ENCODE peak calls at places on chromosomes 11 and 22, in six cellular contexts. Q is GM23338, J is MM.1S, X is PC-3, B is SK-N-SH, A is neural progenitor cell. D is an unnamed sample. For H3F3A, the result is how much of the 10 kb centered on the place peaks cover.

GRCh38 chr11:30992513-30992849 is 377.1 kb downstream of the DCDC1 start:
- DNase-seq in Q (peak), J (peak), X (no peak), B (no peak), A (no peak), D (no peak)

GRCh38 chr11:46361283-46362145 is 14.3 kb downstream of the DGKZ start:
- DNase-seq in Q (no peak), J (peak), X (no peak), B (peak), A (no peak), D (peak)

GRCh38 chr11:13327421-13327820 is 49.8 kb downstream of the BMAL1 start:
- DNase-seq in Q (no peak), J (no peak), X (no peak), B (no peak), A (no peak), D (no peak)

GRCh38 chr11:33718441-33718840 is 17.8 kb downstream of the CD59 start:
- DNase-seq in Q (no peak), J (no peak), X (no peak), B (no peak), A (no peak), D (no peak)

GRCh38 chr11:50074161-50074560 is 41.5 kb downstream of the OR4C45 start:
- DNase-seq in Q (no peak), J (no peak), X (no peak), B (no peak), A (no peak), D (no peak)

GRCh38 chr11:71209656-71210055 is 42.7 kb downstream of the SHANK2 start:
- DNase-seq in Q (no peak), J (no peak), X (no peak), B (no peak), A (no peak), D (no peak)

GRCh38 chr22:24162377-24162927 is 18.8 kb upstream of the SUSD2 start:
- DNase-seq in Q (no peak), J (no peak), X (no peak), B (no peak), A (no peak), D (no peak)

GRCh38 chr11:56160217-56160616 is at the start of gene OR8K5:
- DNase-seq in Q (no peak), J (no peak), X (no peak), B (no peak), A (no peak), D (no peak)

GRCh38 chr11:33634291-33634834 is 66.3 kb downstream of the C11orf91 start:
- DNase-seq in Q (no peak), J (no peak), X (peak), B (no peak), A (no peak), D (peak)

GRCh38 chr11:83951521-83951920 is 665.4 kb upstream of the CCDC90B start:
- DNase-seq in Q (no peak), J (no peak), X (no peak), B (no peak), A (no peak), D (no peak)

GRCh38 chr11:3939211-3939610 is 83.7 kb downstream of the STIM1 start:
- DNase-seq in Q (no peak), J (peak), X (no peak), B (no peak), A (no peak), D (peak)

GRCh38 chr11:74397531-74398243 is 546 bp downstream of the PGM2L1 start:
- DNase-seq in Q (peak), J (peak), X (peak), B (peak), A (peak), D (peak)

GRCh38 chr11:15111215-15111614 is 3.5 kb upstream of the INSC start:
- DNase-seq in Q (no peak), J (no peak), X (no peak), B (no peak), A (no peak), D (no peak)

GRCh38 chr22:37162221-37163095 is 12.7 kb upstream of the IL2RB start:
- DNase-seq in Q (no peak), J (peak), X (no peak), B (no peak), A (no peak), D (no peak)

GRCh38 chr22:20571531-20572007 is 64.2 kb downstream of the MED15 start:
- DNase-seq in Q (peak), J (peak), X (peak), B (peak), A (peak), D (peak)

GRCh38 chr11:62025429-62026105 is 58.1 kb upstream of the FTH1 start:
- DNase-seq in Q (no peak), J (peak), X (peak), B (no peak), A (no peak), D (peak)

GRCh38 chr11:57377098-57377497 is 3.9 kb downstream of the PRG3 start:
- DNase-seq in Q (no peak), J (no peak), X (no peak), B (peak), A (no peak), D (peak)

GRCh38 chr22:45553333-45554039 is 50.8 kb downstream of the FBLN1 start:
- DNase-seq in Q (peak), J (peak), X (peak), B (peak), A (peak), D (peak)

GRCh38 chr11:62104816-62105610 is 18.8 kb upstream of the INCENP start:
- DNase-seq in Q (no peak), J (no peak), X (no peak), B (no peak), A (no peak), D (peak)

GRCh38 chr22:26718905-26719304 is 61.5 kb downstream of the MIAT start:
- DNase-seq in Q (no peak), J (no peak), X (peak), B (no peak), A (no peak), D (peak)

GRCh38 chr11:104164028-104164520 is at the start of gene PDGFD:
- DNase-seq in Q (peak), J (peak), X (peak), B (peak), A (peak), D (peak)

GRCh38 chr11:18235394-18235926 is 1.1 kb downstream of the SAA4 start:
- DNase-seq in Q (no peak), J (no peak), X (no peak), B (no peak), A (peak), D (no peak)

GRCh38 chr11:74684661-74685060 is 46.6 kb downstream of the CHRDL2 start:
- DNase-seq in Q (no peak), J (no peak), X (no peak), B (no peak), A (no peak), D (no peak)

GRCh38 chr11:59182457-59183151 is 10.7 kb downstream of the DTX4 start:
- DNase-seq in Q (peak), J (no peak), X (peak), B (no peak), A (peak), D (no peak)

GRCh38 chr22:35752833-35753189 is 35.1 kb downstream of the APOL5 start:
- DNase-seq in Q (no peak), J (no peak), X (no peak), B (no peak), A (no peak), D (peak)
- H3F3A ChIP-seq in Q (under half), J (under half), X (under half), B (under half), A (under half), D (under half)

GRCh38 chr11:122796128-122796717 is 42.1 kb upstream of the CRTAM start:
- DNase-seq in Q (peak), J (peak), X (peak), B (peak), A (peak), D (peak)
- H3F3A ChIP-seq in Q (under half), J (under half), X (under half), B (under half), A (under half), D (under half)

DNA sequence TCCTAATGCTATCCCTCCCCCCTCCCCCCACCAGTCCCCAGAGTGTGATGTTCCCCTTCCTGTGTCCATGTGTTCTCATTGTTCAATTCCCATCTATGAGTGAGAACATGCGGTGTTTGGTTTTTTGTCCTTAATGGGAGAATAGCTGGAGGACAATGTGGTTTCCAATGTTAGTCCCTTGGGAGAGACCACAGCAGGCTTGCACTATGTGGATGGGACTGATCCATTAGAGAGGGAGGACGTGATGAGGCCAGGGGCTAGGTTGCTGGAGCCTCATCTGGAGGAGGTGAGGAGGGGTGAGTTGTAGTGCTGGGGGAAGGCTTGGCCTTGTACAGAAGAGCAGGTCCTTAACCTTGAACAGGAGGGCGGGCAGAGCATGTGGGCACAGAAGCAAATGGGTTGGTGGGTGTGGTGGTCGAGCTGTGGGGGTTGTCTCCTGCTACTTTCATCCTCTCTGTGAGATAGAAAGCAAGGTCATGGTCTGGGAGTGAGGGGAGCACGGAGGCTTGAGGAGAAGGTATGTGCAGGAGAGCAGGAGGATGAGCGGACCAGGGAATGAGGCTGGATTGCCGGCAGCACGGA is 11.4 kb upstream of the SREBF2 start:
- DNase-seq in Q (no peak), J (no peak), X (no peak), B (no peak), A (no peak), D (no peak)
- H3F3A ChIP-seq in Q (under half), J (under half), X (under half), B (under half), A (under half), D (under half)

DNA sequence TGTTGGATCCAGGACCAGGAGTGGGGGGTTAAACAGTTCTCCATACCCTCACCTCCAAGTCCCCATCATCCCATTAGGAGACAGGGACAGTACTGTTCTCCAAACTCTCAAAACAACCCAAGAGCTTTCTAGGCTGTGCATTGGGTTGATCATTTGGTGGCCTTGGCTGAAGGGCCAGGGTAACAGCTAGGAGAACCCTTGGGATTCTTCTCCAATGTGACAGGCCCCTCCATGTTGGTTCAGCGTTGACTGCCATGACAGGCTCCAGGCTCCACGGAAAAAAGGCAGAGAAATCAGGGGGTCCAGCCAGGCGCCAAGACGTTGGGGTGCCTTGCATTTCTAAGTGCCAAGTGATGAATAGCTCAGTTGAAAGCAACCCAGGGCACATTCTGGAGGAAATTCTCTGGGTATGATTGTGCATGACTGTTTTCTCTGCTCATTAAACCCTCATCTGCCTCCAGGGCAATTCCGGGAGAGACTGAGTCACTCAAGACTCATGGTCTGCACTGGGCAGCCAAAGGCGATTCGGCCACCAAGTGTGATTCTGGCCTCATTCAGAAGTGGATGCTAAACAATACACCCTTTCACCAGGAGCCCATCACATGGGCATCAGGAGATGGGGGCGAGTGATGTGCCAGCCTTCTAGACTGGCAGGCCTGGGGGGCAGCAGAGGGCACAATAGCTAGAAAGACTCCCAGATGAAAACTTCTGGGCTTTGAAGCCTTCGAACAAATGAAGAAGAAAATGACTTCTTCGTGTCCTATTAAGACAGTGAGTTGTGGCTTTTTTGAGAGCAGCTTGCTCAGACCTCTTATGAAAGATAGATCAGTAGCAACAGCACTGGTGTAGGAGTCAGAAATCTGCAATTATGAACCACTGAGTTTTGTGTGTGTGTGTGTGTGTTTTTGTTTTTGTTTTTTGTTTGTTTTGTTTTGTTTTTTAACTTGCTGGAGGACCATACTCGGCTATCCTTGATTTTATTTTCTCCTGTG is 27.7 kb downstream of the CD44 start:
- DNase-seq in Q (no peak), J (peak), X (peak), B (no peak), A (no peak), D (peak)
- H3F3A ChIP-seq in Q (under half), J (half or more), X (under half), B (half or more), A (under half), D (half or more)

GRCh38 chr11:12083380-12083779 is 27.0 kb upstream of the MICAL2 start:
- DNase-seq in Q (peak), J (no peak), X (no peak), B (no peak), A (no peak), D (no peak)
- H3F3A ChIP-seq in Q (under half), J (under half), X (under half), B (half or more), A (under half), D (half or more)

DNA sequence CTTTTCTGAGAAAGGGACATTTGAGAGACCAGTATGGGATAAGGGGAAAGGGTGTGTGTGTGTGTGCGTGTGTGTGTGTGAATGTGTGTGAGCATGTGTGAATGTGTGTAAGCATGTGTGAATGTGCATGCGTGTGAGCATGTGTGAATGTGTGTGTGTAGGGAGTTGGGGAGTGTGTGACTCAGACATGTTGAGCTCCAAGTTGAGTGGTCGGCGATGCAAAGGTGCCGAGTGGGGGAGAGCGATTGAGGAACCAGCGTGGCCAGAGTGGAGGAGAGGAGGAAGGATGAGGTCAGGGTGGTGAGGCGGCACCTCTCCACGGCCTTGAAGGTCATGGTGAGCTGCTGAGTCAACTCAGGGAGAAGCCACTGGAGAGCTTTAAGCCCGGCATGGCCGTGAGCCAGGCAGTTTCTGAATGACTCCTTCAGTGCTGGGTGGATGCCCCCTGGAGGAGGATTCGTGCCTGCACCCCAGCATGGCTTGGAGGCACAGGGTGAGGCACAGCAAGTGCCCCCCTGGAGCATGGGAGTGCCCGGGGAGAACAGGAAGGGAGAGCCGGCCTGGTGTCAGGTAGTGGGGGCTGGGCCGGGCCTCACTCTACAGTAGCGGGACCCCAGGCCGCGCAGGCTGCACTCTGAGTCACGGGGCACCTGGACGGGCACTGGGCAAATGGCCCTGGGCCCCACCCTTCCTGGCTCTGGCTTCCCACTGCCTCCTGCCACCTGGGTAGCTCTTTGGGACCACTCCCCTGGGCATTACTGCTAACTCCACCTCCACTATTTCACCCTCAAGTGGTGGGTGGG is 8.2 kb upstream of the CCDC88B start:
- DNase-seq in Q (peak), J (peak), X (peak), B (peak), A (no peak), D (peak)
- H3F3A ChIP-seq in Q (under half), J (under half), X (under half), B (under half), A (under half), D (under half)

GRCh38 chr11:94792453-94792852 is 24.3 kb downstream of the AMOTL1 start:
- DNase-seq in Q (no peak), J (no peak), X (no peak), B (no peak), A (no peak), D (no peak)

GRCh38 chr11:94793822-94794221 is 25.7 kb downstream of the AMOTL1 start:
- DNase-seq in Q (no peak), J (no peak), X (peak), B (no peak), A (no peak), D (peak)

GRCh38 chr11:94793002-94793401 is 24.8 kb downstream of the AMOTL1 start:
- DNase-seq in Q (no peak), J (no peak), X (no peak), B (no peak), A (no peak), D (peak)

GRCh38 chr11:94790771-94791180 is 22.6 kb downstream of the AMOTL1 start:
- DNase-seq in Q (no peak), J (no peak), X (peak), B (no peak), A (no peak), D (peak)

GRCh38 chr11:94791216-94791889 is 23.2 kb downstream of the AMOTL1 start:
- DNase-seq in Q (no peak), J (no peak), X (no peak), B (no peak), A (no peak), D (peak)
- H3F3A ChIP-seq in Q (under half), J (under half), X (under half), B (under half), A (under half), D (half or more)

GRCh38 chr11:73205666-73206343 is 12.3 kb upstream of the P2RY2 start:
- DNase-seq in Q (no peak), J (no peak), X (no peak), B (no peak), A (no peak), D (no peak)

GRCh38 chr11:73201888-73202810 is 15.9 kb upstream of the P2RY2 start:
- DNase-seq in Q (no peak), J (no peak), X (no peak), B (no peak), A (no peak), D (no peak)

GRCh38 chr11:73203322-73203721 is 14.8 kb upstream of the P2RY2 start:
- DNase-seq in Q (no peak), J (no peak), X (no peak), B (no peak), A (no peak), D (no peak)

GRCh38 chr11:73204711-73205121 is 13.4 kb upstream of the P2RY2 start:
- DNase-seq in Q (no peak), J (no peak), X (no peak), B (no peak), A (no peak), D (no peak)

DNA sequence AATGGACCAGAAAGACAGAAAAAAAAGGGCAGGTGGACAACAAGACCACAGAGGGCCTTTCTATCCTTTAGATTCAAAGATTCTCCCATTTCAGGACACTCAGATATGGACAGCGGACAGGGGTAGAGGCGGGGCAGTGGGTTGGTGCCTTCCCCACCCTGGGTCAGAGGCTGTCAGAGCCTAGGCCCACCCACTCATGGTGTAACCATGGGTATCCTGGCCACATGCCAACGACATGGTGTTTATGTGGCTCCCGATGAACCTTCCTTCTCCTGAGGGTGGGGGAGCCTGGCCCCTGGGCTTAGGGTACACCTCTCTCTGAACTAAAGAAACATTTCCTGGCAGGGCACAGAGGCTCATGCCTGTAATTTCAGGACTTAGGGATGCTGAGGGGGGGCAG is 14.3 kb upstream of the P2RY2 start:
- DNase-seq in Q (no peak), J (no peak), X (no peak), B (no peak), A (no peak), D (no peak)
- H3F3A ChIP-seq in Q (under half), J (under half), X (under half), B (under half), A (under half), D (under half)

GRCh38 chr11:93123351-93123898 is 74.4 kb downstream of the SLC36A4 start:
- DNase-seq in Q (no peak), J (no peak), X (no peak), B (no peak), A (no peak), D (peak)
- H3F3A ChIP-seq in Q (under half), J (under half), X (under half), B (under half), A (under half), D (under half)

D was measured in GM23248.